ENCODE peak calls at places on chromosomes 12 and 14, in ten cellular contexts. E is A549, W is right lobe of liver, V is RWPE2, Z is mammary epithelial cell, U is upper lobe of right lung, O is tibial artery, M is spleen, I is tibial nerve, R is uterus. X is an unnamed sample.

GRCh38 chr12:127342861-127343260 is 924.1 kb upstream of the TMEM132C start:
- DNase-seq in R (no peak), I (no peak), V (no peak), U (no peak), M (no peak), E (no peak), W (no peak), Z (no peak), O (no peak), X (no peak)

GRCh38 chr12:57430117-57430930 is 519 bp downstream of the R3HDM2 start:
- DNase-seq in Z (peak), I (no peak), U (no peak), M (peak), V (no peak), O (peak), W (peak), R (no peak), E (peak), X (no peak)

GRCh38 chr14:94540031-94540794 is 21.0 kb upstream of the SERPINA4 start:
- DNase-seq in M (no peak), R (no peak), W (no peak), I (no peak), V (no peak), O (no peak), Z (no peak), E (no peak), U (no peak), X (no peak)

GRCh38 chr12:34296143-34297041 is 274.1 kb downstream of the ALG10 start:
- DNase-seq in U (peak), W (peak), R (no peak), I (no peak), O (peak), E (no peak), Z (no peak), V (peak), M (peak), X (no peak)

GRCh38 chr12:111451649-111452129 is 46.0 kb downstream of the SH2B3 start:
- DNase-seq in O (no peak), U (no peak), M (no peak), V (no peak), W (no peak), E (peak), R (no peak), I (no peak), Z (peak), X (no peak)

GRCh38 chr12:89351489-89352241 is 636 bp downstream of the DUSP6 start:
- DNase-seq in O (no peak), V (no peak), W (peak), Z (no peak), R (peak), M (peak), E (peak), I (no peak), U (peak), X (no peak)

GRCh38 chr12:3313655-3314305 is 177.2 kb upstream of the PRMT8 start:
- DNase-seq in I (no peak), E (peak), V (no peak), M (no peak), U (no peak), O (no peak), W (no peak), R (peak), Z (no peak), X (no peak)

GRCh38 chr12:60191676-60192359 is 596.0 kb downstream of the SLC16A7 start:
- DNase-seq in U (no peak), Z (peak), V (no peak), E (no peak), M (no peak), W (no peak), R (no peak), O (no peak), I (no peak), X (no peak)

GRCh38 chr12:61362037-61362436 is 898.2 kb upstream of the USP15 start:
- DNase-seq in M (no peak), Z (no peak), R (no peak), V (no peak), O (no peak), I (no peak), W (no peak), U (no peak), E (no peak), X (no peak)

GRCh38 chr14:66425402-66425801 is 60.8 kb upstream of the CCDC196 start:
- DNase-seq in M (no peak), U (no peak), Z (no peak), I (no peak), R (no peak), O (no peak), V (no peak), E (no peak), W (peak), X (no peak)

GRCh38 chr12:110818511-110818910 is 28.3 kb upstream of the CCDC63 start:
- DNase-seq in R (no peak), V (no peak), U (no peak), Z (no peak), M (no peak), E (no peak), I (no peak), W (no peak), O (no peak), X (no peak)

GRCh38 chr14:61025239-61026223 is 44.5 kb downstream of the SLC38A6 start:
- DNase-seq in M (peak), O (peak), I (peak), E (peak), W (no peak), V (no peak), U (no peak), R (peak), Z (peak), X (no peak)

GRCh38 chr12:124497039-124497438 is 70.4 kb downstream of the NCOR2 start:
- DNase-seq in R (no peak), Z (peak), I (no peak), M (no peak), E (no peak), U (no peak), V (no peak), O (no peak), W (no peak), X (no peak)

GRCh38 chr12:13126494-13126893 is 23.0 kb upstream of the GSG1 start:
- DNase-seq in R (no peak), W (no peak), U (no peak), Z (peak), O (no peak), V (no peak), E (no peak), I (no peak), M (no peak), X (no peak)

GRCh38 chr14:26190644-26191043 is 407.2 kb downstream of the NOVA1 start:
- DNase-seq in U (no peak), O (no peak), V (no peak), E (no peak), I (no peak), M (no peak), R (no peak), W (no peak), Z (no peak), X (no peak)

DNA sequence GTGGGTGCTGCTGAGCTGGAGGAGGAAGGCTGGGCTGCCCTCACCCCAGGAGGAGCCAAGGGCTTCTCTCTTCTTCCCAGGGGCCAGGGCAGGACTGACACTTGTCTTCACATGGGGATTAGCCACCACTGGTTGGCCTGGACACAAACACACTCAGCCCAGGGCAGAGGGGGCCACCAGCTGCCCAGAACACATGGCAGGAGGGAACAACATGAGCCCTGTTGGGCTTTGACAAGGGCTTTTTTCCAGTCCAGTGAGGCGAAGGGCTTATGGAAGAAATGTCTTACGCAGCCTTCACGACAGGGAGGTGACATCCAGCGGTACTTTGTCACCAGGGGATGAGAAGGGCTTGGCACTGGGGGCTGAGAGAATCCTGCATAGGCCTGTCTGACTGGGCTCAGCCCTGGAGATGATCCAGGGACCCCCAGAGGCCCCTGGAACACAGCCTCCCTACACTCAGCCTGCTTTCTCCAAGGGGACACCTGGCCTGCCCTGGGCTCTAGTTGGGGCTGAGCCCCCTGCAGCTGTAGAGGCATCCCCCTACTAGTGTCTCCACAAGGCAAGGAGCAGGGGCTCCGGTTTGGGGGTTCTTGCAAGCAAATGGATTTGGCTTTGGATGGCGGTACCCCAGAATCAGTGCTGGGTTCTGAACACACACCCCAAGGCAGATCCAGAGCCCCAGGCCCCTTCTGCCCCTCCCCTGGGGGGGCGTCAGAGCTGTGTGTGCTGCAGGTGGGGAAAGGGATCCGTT is 18.9 kb downstream of the ARL6IP4 start:
- DNase-seq in E (no peak), O (no peak), R (no peak), Z (no peak), I (no peak), V (no peak), W (no peak), M (peak), U (no peak), X (no peak)
- H3K4me3 ChIP-seq in E (no peak), O (no peak), R (no peak), Z (no peak), I (no peak), V (no peak), W (no peak), M (no peak), U (no peak), X (no peak)

GRCh38 chr14:59189822-59190368 is 1.4 kb downstream of the DAAM1 start:
- DNase-seq in E (peak), W (peak), R (peak), I (peak), M (peak), U (peak), V (peak), O (peak), Z (peak), X (peak)

GRCh38 chr14:59190372-59190771 is 1.9 kb downstream of the DAAM1 start:
- DNase-seq in V (no peak), I (no peak), W (no peak), Z (no peak), U (no peak), O (no peak), E (peak), R (no peak), M (no peak), X (no peak)

GRCh38 chr14:59187802-59188460 is 536 bp upstream of the DAAM1 start:
- DNase-seq in R (no peak), V (no peak), U (no peak), W (peak), Z (no peak), O (peak), E (peak), I (peak), M (peak), X (no peak)

GRCh38 chr14:59189281-59189821 is 884 bp downstream of the DAAM1 start:
- DNase-seq in E (peak), U (peak), M (peak), W (peak), R (peak), I (no peak), Z (peak), V (peak), O (no peak), X (no peak)

GRCh38 chr14:59188461-59189280 is at the start of gene DAAM1:
- DNase-seq in W (peak), U (peak), V (peak), M (peak), I (peak), R (peak), O (peak), Z (peak), E (peak), X (peak)
- TF ChIP-seq CTCF in W (no peak), U (no peak), V (no peak), M (no peak), I (no peak), R (peak), O (peak), Z (no peak), E (no peak), X (no peak)

DNA sequence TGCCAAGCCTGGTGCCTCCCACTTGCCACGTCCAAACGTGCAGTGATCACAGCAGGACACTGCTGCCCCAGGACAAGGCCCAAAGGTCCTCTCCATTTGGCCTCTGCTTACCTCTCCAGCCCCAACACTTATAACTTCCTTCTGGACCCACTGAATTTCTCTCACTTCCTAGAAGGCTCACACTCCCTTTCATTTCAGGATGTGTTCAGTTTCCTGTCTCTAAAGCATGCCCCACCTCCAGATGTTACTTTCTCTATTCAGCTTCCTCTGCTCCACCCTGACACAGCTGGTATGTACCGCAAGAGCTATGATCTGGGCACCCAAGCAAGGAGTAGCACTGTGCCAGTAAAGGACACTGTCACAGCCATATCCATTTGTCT is 33.0 kb downstream of the CDKL1 start:
- DNase-seq in O (no peak), I (no peak), M (peak), U (no peak), V (no peak), E (no peak), Z (no peak), R (no peak), W (no peak), X (no peak)
- H3K4me3 ChIP-seq in O (peak), I (no peak), M (peak), U (peak), V (no peak), E (no peak), Z (no peak), R (no peak), W (peak), X (no peak)

DNA sequence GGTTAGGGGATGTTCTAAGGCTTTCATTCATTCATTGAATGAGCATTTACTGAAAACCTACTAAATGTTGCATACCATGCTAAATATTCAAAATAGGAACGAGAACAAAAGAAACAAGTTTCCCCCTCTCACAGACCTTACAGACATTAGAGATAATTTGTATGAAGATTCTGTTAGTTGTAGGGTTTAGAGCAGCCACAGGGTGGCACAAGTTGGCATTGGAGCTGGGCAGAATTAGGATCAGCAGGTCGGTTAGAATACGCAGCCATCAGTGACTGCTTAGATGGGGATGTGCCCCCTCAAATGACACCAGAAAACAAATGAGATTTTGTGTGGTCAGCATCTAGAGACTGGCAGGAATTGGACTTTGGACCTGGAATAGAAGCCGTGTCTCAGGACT is 166.3 kb upstream of the DAAM1 start:
- DNase-seq in E (no peak), I (no peak), R (no peak), W (no peak), O (no peak), M (no peak), Z (no peak), U (no peak), V (no peak), X (no peak)
- TF ChIP-seq CTCF in E (peak), I (no peak), R (no peak), W (no peak), O (peak), M (no peak), Z (peak), U (no peak), V (peak), X (no peak)

GRCh38 chr12:45959025-45959424 is 31.3 kb downstream of the SCAF11 start:
- DNase-seq in R (no peak), I (no peak), U (no peak), W (no peak), Z (no peak), V (no peak), E (no peak), M (no peak), O (no peak), X (no peak)
- H3K4me3 ChIP-seq in R (no peak), I (no peak), U (no peak), W (no peak), Z (no peak), V (no peak), E (no peak), M (no peak), O (no peak), X (no peak)

X was measured in AG04449.